ENCODE peak calls at places on chromosomes 5 and 9, in eight cellular contexts. B is stimulated activated CD8-positive, alpha-beta memory T cell treated with anti-CD3 and anti-CD28 coated beads, Interleukin-15, amount 100 ng/mL, for 4 hours; Z is effector CD4-positive, alpha-beta T cell; G is epithelial cell of esophagus; O is AG09309; D is sciatic nerve; Y is prostate gland; C is colonic mucosa. W is an unnamed sample.

GRCh38 chr5:3954189-3954588 is 358.6 kb downstream of the IRX1 start:
- DNase-seq in O (no peak), C (no peak), Z (no peak), G (no peak), D (no peak), Y (no peak), B (no peak), W (no peak)

GRCh38 chr5:96121362-96121761 is 159.7 kb upstream of the ELL2 start:
- DNase-seq in D (no peak), C (no peak), O (no peak), Z (no peak), B (no peak), G (peak; percentile 62), Y (no peak), W (no peak)

GRCh38 chr5:139709587-139710369 is 61.6 kb downstream of the CXXC5 start:
- DNase-seq in G (no peak), O (no peak), Z (no peak), B (peak; percentile 41), D (peak; percentile 69), C (no peak), Y (no peak), W (no peak)

GRCh38 chr9:110602281-110602680 is 22.7 kb upstream of the SVEP1 start:
- DNase-seq in O (no peak), B (no peak), G (peak; percentile 83), D (no peak), C (no peak), Y (no peak), Z (no peak), W (no peak)

GRCh38 chr5:174084691-174085154 is 39.2 kb downstream of the NSG2 start:
- DNase-seq in Z (no peak), B (no peak), G (no peak), D (no peak), Y (no peak), C (no peak), O (no peak), W (no peak)

GRCh38 chr5:148729182-148729581 is 74.9 kb upstream of the HTR4 start:
- DNase-seq in Z (no peak), O (no peak), B (no peak), D (no peak), Y (no peak), C (no peak), G (peak; percentile 14), W (no peak)

GRCh38 chr9:107625383-107625984 is 135.9 kb upstream of the KLF4 start:
- DNase-seq in G (no peak), Y (no peak), O (no peak), B (no peak), D (no peak), C (no peak), Z (no peak), W (no peak)

GRCh38 chr9:127264462-127265040 is at the start of gene GARNL3:
- DNase-seq in O (no peak), B (no peak), D (no peak), Y (no peak), C (no peak), Z (no peak), G (no peak), W (no peak)

GRCh38 chr5:67267522-67268232 is 71.1 kb upstream of the CD180 start:
- DNase-seq in G (peak; percentile 30), O (no peak), Z (no peak), B (no peak), D (no peak), Y (no peak), C (peak; percentile 32), W (no peak)

GRCh38 chr9:134689320-134690181 is 47.9 kb downstream of the COL5A1 start:
- DNase-seq in Z (no peak), B (no peak), O (no peak), G (no peak), C (peak; percentile 61), Y (peak; percentile 52), D (peak; percentile 85), W (no peak)

GRCh38 chr9:69120380-69121154 is 53.5 kb upstream of the TJP2 start:
- DNase-seq in G (peak; percentile 91), C (peak; percentile 95), O (no peak), D (peak; percentile 65), B (no peak), Y (peak; percentile 95), Z (no peak), W (no peak)

GRCh38 chr5:33231214-33231710 is 209.5 kb upstream of the TARS1 start:
- DNase-seq in D (no peak), G (no peak), B (no peak), Z (no peak), C (no peak), Y (no peak), O (no peak), W (no peak)

GRCh38 chr5:160802567-160802966 is 49.4 kb downstream of the ATP10B start:
- DNase-seq in Y (no peak), G (peak; percentile 26), B (no peak), O (no peak), C (no peak), D (no peak), Z (no peak), W (no peak)

GRCh38 chr5:41876678-41877077 is 6.5 kb upstream of the OXCT1 start:
- DNase-seq in C (no peak), Z (no peak), D (no peak), B (no peak), G (no peak), O (no peak), Y (no peak), W (no peak)

GRCh38 chr5:147017621-147018020 is 139.1 kb upstream of the PPP2R2B start:
- DNase-seq in B (no peak), G (no peak), Z (no peak), D (no peak), C (no peak), Y (no peak), O (no peak), W (no peak)

GRCh38 chr9:12813960-12814876 is 39.4 kb downstream of the LURAP1L start:
- DNase-seq in O (peak; percentile 98), Z (no peak), D (peak; percentile 63), Y (peak; percentile 44), G (peak; percentile 100), B (no peak), C (peak; percentile 68), W (no peak)

GRCh38 chr5:69432412-69433206 is 17.7 kb downstream of the MARVELD2 start:
- DNase-seq in G (no peak), O (no peak), C (no peak), B (no peak), D (no peak), Y (no peak), Z (no peak), W (no peak)

GRCh38 chr9:124347968-124348358 is 67.3 kb downstream of the PSMB7 start:
- DNase-seq in B (no peak), O (no peak), Y (no peak), Z (no peak), G (no peak), C (no peak), D (no peak), W (no peak)

GRCh38 chr5:96844476-96844990 is 31.8 kb upstream of the ERAP2 start:
- DNase-seq in Y (no peak), B (no peak), Z (no peak), G (peak; percentile 54), D (no peak), O (peak; percentile 45), C (no peak), W (no peak)

GRCh38 chr5:41683181-41683580 is 172.8 kb upstream of the PLCXD3 start:
- DNase-seq in O (no peak), G (no peak), Z (no peak), Y (no peak), B (no peak), C (no peak), D (no peak), W (no peak)

GRCh38 chr5:108801301-108801700 is 53.6 kb downstream of the FER start:
- DNase-seq in B (no peak), D (no peak), Y (no peak), C (no peak), Z (no peak), O (no peak), G (no peak), W (no peak)

GRCh38 chr9:94611638-94612068 is 18.0 kb upstream of the FBP2 start:
- DNase-seq in Y (no peak), C (no peak), O (no peak), D (no peak), G (no peak), B (no peak), Z (no peak), W (no peak)

GRCh38 chr5:141369994-141370848 is at the start of gene PCDHGB3:
- DNase-seq in C (no peak), Y (no peak), O (no peak), D (no peak), Z (no peak), G (peak; percentile 34), B (no peak), W (no peak)

GRCh38 chr9:137031904-137032639 is at the start of gene FUT7:
- DNase-seq in B (no peak), O (no peak), Z (no peak), G (no peak), D (no peak), Y (no peak), C (peak; percentile 34), W (peak; percentile 17)

GRCh38 chr5:150270546-150271295 is 18.9 kb downstream of the CAMK2A start:
- DNase-seq in Y (no peak), G (no peak), D (no peak), B (no peak), Z (no peak), O (no peak), C (no peak), W (no peak)

W was measured in effector memory CD4-positive, alpha-beta T cell.